ENCODE peak calls at places on chromosomes 12 and 14, in nine cellular contexts. One of them, this sample, is unnamed.

GRCh38 chr12:24197517-24197916 is 248.0 kb upstream of the SOX5 start:
- DNase-seq in psoas muscle: no peak
- DNase-seq in endothelial cell of umbilical vein: peak; percentile 5
- DNase-seq in lung: no peak
- DNase-seq in uterus: no peak
- DNase-seq in IMR-90: no peak
- DNase-seq in pancreas: no peak
- DNase-seq in BE2C: no peak
- DNase-seq in ascending aorta: no peak
- DNase-seq in this sample: no peak

GRCh38 chr12:106113042-106113441 is 25.7 kb downstream of the NUAK1 start:
- DNase-seq in lung: no peak
- DNase-seq in IMR-90: peak; percentile 68
- DNase-seq in uterus: no peak
- DNase-seq in pancreas: no peak
- DNase-seq in endothelial cell of umbilical vein: no peak
- DNase-seq in BE2C: no peak
- DNase-seq in ascending aorta: no peak
- DNase-seq in psoas muscle: no peak
- DNase-seq in this sample: no peak

GRCh38 chr12:105445261-105446015 is 114.9 kb downstream of the C12orf75 start:
- DNase-seq in pancreas: no peak
- DNase-seq in BE2C: no peak
- DNase-seq in lung: no peak
- DNase-seq in ascending aorta: no peak
- DNase-seq in psoas muscle: no peak
- DNase-seq in endothelial cell of umbilical vein: peak; percentile 98
- DNase-seq in uterus: no peak
- DNase-seq in IMR-90: peak; percentile 31
- DNase-seq in this sample: no peak

GRCh38 chr12:75935544-75936242 is 95.9 kb downstream of the PHLDA1 start:
- DNase-seq in BE2C: no peak
- DNase-seq in ascending aorta: no peak
- DNase-seq in uterus: no peak
- DNase-seq in lung: no peak
- DNase-seq in IMR-90: no peak
- DNase-seq in endothelial cell of umbilical vein: no peak
- DNase-seq in psoas muscle: no peak
- DNase-seq in pancreas: no peak
- DNase-seq in this sample: no peak

GRCh38 chr14:71403673-71404072 is 496.4 kb downstream of the PCNX1 start:
- DNase-seq in psoas muscle: no peak
- DNase-seq in BE2C: peak; percentile 39
- DNase-seq in uterus: no peak
- DNase-seq in IMR-90: peak; percentile 44
- DNase-seq in ascending aorta: no peak
- DNase-seq in lung: no peak
- DNase-seq in endothelial cell of umbilical vein: no peak
- DNase-seq in pancreas: no peak
- DNase-seq in this sample: no peak

GRCh38 chr12:49233842-49234526 is 30.9 kb upstream of the TUBA1C start:
- DNase-seq in uterus: peak; percentile 33
- DNase-seq in psoas muscle: peak; percentile 42
- DNase-seq in pancreas: peak; percentile 15
- DNase-seq in lung: peak; percentile 74
- DNase-seq in endothelial cell of umbilical vein: no peak
- DNase-seq in BE2C: peak; percentile 84
- DNase-seq in IMR-90: no peak
- DNase-seq in ascending aorta: peak; percentile 44
- DNase-seq in this sample: peak; percentile 70

GRCh38 chr12:3683670-3684069 is 69.2 kb downstream of the CRACR2A start:
- DNase-seq in lung: no peak
- DNase-seq in IMR-90: peak; percentile 31
- DNase-seq in BE2C: no peak
- DNase-seq in uterus: no peak
- DNase-seq in ascending aorta: no peak
- DNase-seq in endothelial cell of umbilical vein: no peak
- DNase-seq in pancreas: no peak
- DNase-seq in psoas muscle: no peak
- DNase-seq in this sample: no peak

GRCh38 chr14:76775695-76776305 is 14.5 kb downstream of the VASH1 start:
- DNase-seq in pancreas: no peak
- DNase-seq in lung: no peak
- DNase-seq in IMR-90: no peak
- DNase-seq in endothelial cell of umbilical vein: no peak
- DNase-seq in uterus: no peak
- DNase-seq in ascending aorta: no peak
- DNase-seq in psoas muscle: no peak
- DNase-seq in BE2C: no peak
- DNase-seq in this sample: no peak

GRCh38 chr12:14167005-14167628 is 185.7 kb upstream of the GRIN2B start:
- DNase-seq in pancreas: peak; percentile 64
- DNase-seq in IMR-90: peak; percentile 41
- DNase-seq in psoas muscle: no peak
- DNase-seq in lung: peak; percentile 46
- DNase-seq in ascending aorta: no peak
- DNase-seq in uterus: peak; percentile 16
- DNase-seq in BE2C: peak; percentile 34
- DNase-seq in endothelial cell of umbilical vein: peak; percentile 58
- DNase-seq in this sample: peak; percentile 61

GRCh38 chr12:58067610-58068387 is 126.4 kb downstream of the ATP23 start:
- DNase-seq in IMR-90: peak; percentile 57
- DNase-seq in ascending aorta: no peak
- DNase-seq in lung: no peak
- DNase-seq in psoas muscle: no peak
- DNase-seq in endothelial cell of umbilical vein: no peak
- DNase-seq in uterus: no peak
- DNase-seq in BE2C: no peak
- DNase-seq in pancreas: no peak
- DNase-seq in this sample: no peak

GRCh38 chr12:1595026-1595561 is 713 bp upstream of the FBXL14 start:
- DNase-seq in endothelial cell of umbilical vein: no peak
- DNase-seq in pancreas: no peak
- DNase-seq in BE2C: no peak
- DNase-seq in uterus: peak; percentile 42
- DNase-seq in IMR-90: no peak
- DNase-seq in ascending aorta: no peak
- DNase-seq in psoas muscle: no peak
- DNase-seq in lung: no peak
- DNase-seq in this sample: no peak

GRCh38 chr12:4148418-4149056 is 125.0 kb upstream of the CCND2 start:
- DNase-seq in pancreas: no peak
- DNase-seq in psoas muscle: peak; percentile 44
- DNase-seq in uterus: no peak
- DNase-seq in endothelial cell of umbilical vein: no peak
- DNase-seq in lung: no peak
- DNase-seq in IMR-90: no peak
- DNase-seq in BE2C: no peak
- DNase-seq in ascending aorta: no peak
- DNase-seq in this sample: no peak

GRCh38 chr12:69645031-69645430 is 34.3 kb upstream of the LRRC10 start:
- DNase-seq in pancreas: no peak
- DNase-seq in uterus: no peak
- DNase-seq in lung: no peak
- DNase-seq in BE2C: no peak
- DNase-seq in endothelial cell of umbilical vein: no peak
- DNase-seq in psoas muscle: no peak
- DNase-seq in ascending aorta: no peak
- DNase-seq in IMR-90: peak; percentile 33
- DNase-seq in this sample: no peak

GRCh38 chr12:40016960-40017359 is 88.9 kb downstream of the SLC2A13 start:
- DNase-seq in IMR-90: peak; percentile 89
- DNase-seq in BE2C: no peak
- DNase-seq in psoas muscle: no peak
- DNase-seq in uterus: no peak
- DNase-seq in endothelial cell of umbilical vein: no peak
- DNase-seq in pancreas: no peak
- DNase-seq in ascending aorta: no peak
- DNase-seq in lung: no peak
- DNase-seq in this sample: no peak

DNA sequence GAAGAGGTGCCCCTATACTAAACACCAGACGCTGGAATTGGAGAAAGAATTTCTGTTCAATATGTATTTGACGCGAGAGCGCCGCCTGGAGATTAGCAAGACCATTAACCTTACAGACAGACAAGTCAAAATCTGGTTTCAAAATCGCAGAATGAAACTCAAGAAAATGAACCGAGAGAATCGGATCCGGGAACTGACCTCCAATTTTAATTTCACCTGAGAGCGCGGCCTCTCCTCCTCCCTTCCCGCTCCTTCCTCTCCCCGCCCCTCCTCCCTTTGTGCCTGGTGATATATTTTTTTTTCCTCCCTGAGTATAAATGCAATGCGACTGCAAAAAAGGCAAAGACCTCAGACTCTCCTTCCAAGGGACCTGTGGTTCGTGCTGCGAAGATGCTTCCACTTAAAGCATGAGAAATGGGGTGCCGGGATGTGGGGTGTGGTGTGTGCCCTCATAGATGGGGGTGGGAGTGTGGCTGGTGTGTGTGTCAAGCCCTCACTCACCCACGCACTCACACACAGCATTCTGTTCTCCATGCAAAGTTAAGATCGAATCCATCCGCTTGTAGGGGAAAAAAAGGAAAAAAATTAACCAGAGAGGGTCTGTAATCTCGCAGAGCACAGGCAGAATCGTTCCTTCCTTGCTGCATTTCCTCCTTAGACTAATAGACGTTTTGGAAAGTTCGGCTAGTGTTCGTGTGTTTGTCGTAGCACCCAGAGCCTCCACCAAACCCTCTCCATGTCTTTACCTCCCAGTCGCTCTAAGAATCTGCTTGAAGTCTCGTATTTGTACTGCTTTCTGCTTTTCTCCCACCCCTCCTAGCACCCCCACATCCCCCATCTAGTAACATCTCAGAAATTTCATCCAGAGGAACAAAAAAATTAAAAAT is 4.5 kb downstream of the HOXC10 start:
- DNase-seq in lung: no peak
- DNase-seq in ascending aorta: no peak
- DNase-seq in endothelial cell of umbilical vein: peak; percentile 16
- DNase-seq in uterus: no peak
- DNase-seq in BE2C: peak; percentile 58
- DNase-seq in pancreas: no peak
- DNase-seq in IMR-90: peak; percentile 45
- DNase-seq in psoas muscle: no peak
- DNase-seq in this sample: no peak
- H3K27me3 ChIP-seq in lung: peaks cover 24% of the 10 kb centered on the region
- H3K27me3 ChIP-seq in ascending aorta: peaks cover 64% of the 10 kb centered on the region
- H3K27me3 ChIP-seq in endothelial cell of umbilical vein: peaks cover 90% of the 10 kb centered on the region
- H3K27me3 ChIP-seq in uterus: peaks cover 96% of the 10 kb centered on the region
- H3K27me3 ChIP-seq in BE2C: peaks cover 21% of the 10 kb centered on the region
- H3K27me3 ChIP-seq in pancreas: peaks cover 89% of the 10 kb centered on the region
- H3K27me3 ChIP-seq in IMR-90: peaks cover 97% of the 10 kb centered on the region
- H3K27me3 ChIP-seq in psoas muscle: no peaks in the 10 kb centered on the region
- H3K27me3 ChIP-seq in this sample: peaks cover 95% of the 10 kb centered on the region

DNA sequence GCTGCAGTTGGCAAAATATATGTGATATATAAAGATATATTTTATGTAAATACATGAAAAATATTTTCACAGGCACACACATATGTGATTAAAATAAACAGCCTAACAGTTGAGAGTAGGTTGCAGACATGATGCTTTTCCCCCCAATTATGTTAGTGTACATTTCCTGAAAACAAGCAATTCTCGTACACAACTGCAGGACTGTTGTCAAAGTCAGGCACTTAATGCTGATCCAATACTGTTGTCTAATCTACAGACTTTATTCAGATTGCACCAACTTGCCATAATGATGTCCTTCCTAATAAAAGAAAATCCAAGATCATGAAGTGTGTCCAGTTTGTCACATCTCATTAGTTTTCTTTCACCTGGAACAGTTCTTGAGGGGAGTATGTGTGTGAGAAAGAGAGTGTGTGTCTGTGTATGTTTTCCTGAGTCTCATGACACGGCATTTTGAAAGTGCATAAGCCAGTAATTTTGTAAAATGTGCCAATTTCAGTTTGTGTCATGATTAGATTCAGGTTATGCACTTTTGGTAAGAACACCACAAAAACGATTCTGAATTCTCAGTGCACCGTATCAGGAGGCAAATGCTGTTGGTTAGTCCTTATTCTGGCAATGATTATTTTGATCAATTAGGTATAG is 16.5 kb upstream of the SEL1L start:
- DNase-seq in psoas muscle: no peak
- DNase-seq in IMR-90: no peak
- DNase-seq in lung: no peak
- DNase-seq in uterus: no peak
- DNase-seq in BE2C: no peak
- DNase-seq in ascending aorta: no peak
- DNase-seq in endothelial cell of umbilical vein: no peak
- DNase-seq in pancreas: no peak
- DNase-seq in this sample: no peak
- TF ChIP-seq CTCF in psoas muscle: no peak
- TF ChIP-seq CTCF in IMR-90: no peak
- TF ChIP-seq CTCF in lung: no peak
- TF ChIP-seq CTCF in uterus: no peak
- TF ChIP-seq CTCF in BE2C: no peak
- TF ChIP-seq CTCF in ascending aorta: no peak
- TF ChIP-seq CTCF in endothelial cell of umbilical vein: no peak
- TF ChIP-seq CTCF in pancreas: no peak
- TF ChIP-seq CTCF in this sample: no peak

DNA sequence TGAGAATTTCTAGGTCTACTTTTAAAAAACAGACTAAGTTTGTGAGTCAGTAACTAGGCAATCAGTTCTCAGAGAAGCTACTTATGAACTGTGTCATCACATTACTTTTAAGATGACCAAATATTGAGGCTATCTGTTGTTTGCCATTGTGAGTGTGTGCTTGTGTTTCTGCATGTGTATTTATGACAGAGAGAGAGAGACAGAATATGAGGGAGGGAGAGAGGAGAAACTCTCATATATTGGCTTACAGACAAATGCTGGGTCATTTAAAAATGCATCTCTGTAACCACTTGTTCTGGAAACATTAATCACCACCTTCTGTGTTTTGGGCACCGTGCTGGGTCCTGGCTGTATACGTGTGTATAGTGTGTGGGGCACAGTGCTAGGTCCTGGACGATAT is 161.5 kb upstream of the FRMD6 start:
- DNase-seq in IMR-90: peak; percentile 83
- DNase-seq in ascending aorta: no peak
- DNase-seq in lung: no peak
- DNase-seq in BE2C: no peak
- DNase-seq in psoas muscle: no peak
- DNase-seq in pancreas: no peak
- DNase-seq in endothelial cell of umbilical vein: no peak
- DNase-seq in uterus: no peak
- DNase-seq in this sample: no peak
- H3K4me3 ChIP-seq in IMR-90: no peak overlapping the region
- H3K4me3 ChIP-seq in ascending aorta: no peak overlapping the region
- H3K4me3 ChIP-seq in lung: no peak overlapping the region
- H3K4me3 ChIP-seq in BE2C: no peak overlapping the region
- H3K4me3 ChIP-seq in psoas muscle: no peak overlapping the region
- H3K4me3 ChIP-seq in pancreas: no peak overlapping the region
- H3K4me3 ChIP-seq in endothelial cell of umbilical vein: no peak overlapping the region
- H3K4me3 ChIP-seq in uterus: no peak overlapping the region
- H3K4me3 ChIP-seq in this sample: no peak overlapping the region

DNA sequence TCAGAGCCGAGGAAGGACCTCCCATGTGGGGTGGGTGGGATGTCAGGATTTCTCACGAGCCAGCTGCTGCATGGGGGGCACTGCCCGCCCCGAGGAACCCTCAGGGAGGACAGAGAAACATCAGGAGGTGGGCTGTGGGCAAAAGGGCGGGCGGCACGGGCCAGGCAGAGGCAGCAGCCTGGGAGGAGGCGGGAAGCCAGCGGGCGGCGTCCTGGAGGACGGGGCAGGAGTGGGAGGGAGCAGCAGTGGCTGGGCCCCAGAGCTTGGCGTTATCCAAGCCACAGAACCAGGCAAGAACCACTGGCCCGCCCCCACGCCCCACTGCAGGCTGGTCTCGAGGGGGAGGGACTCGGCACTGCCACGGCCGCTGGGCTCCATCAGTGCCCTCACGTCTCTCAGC is 2.4 kb downstream of the C14orf180 start:
- DNase-seq in ascending aorta: no peak
- DNase-seq in IMR-90: no peak
- DNase-seq in endothelial cell of umbilical vein: no peak
- DNase-seq in uterus: no peak
- DNase-seq in BE2C: no peak
- DNase-seq in lung: no peak
- DNase-seq in psoas muscle: peak; percentile 38
- DNase-seq in pancreas: no peak
- DNase-seq in this sample: no peak
- H3K27me3 ChIP-seq in ascending aorta: no peaks in the 10 kb centered on the region
- H3K27me3 ChIP-seq in IMR-90: peaks cover 16% of the 10 kb centered on the region
- H3K27me3 ChIP-seq in endothelial cell of umbilical vein: no peaks in the 10 kb centered on the region
- H3K27me3 ChIP-seq in uterus: no peaks in the 10 kb centered on the region
- H3K27me3 ChIP-seq in BE2C: no peaks in the 10 kb centered on the region
- H3K27me3 ChIP-seq in lung: peaks cover 5% of the 10 kb centered on the region
- H3K27me3 ChIP-seq in psoas muscle: peaks cover 1% of the 10 kb centered on the region
- H3K27me3 ChIP-seq in pancreas: no peaks in the 10 kb centered on the region
- H3K27me3 ChIP-seq in this sample: no peaks in the 10 kb centered on the region

This sample was measured in right atrium auricular region.